ENCODE peak calls at places on chromosomes 5 and 9, in eight cellular contexts. One of them, this sample, is unnamed.
A peak's percentile ranks its signal among the peaks of the same experiment; 100 is the strongest.

GRCh38 chr5:168772466-168772961 is 193.3 kb upstream of the PANK3 start:
- DNase-seq in hepatocyte: no peak
- DNase-seq in SK-N-SH: peak; percentile 69
- DNase-seq in GM23338: peak; percentile 20
- DNase-seq in OCI-LY7: no peak
- DNase-seq in neural progenitor cell: no peak
- DNase-seq in GM23248: no peak
- DNase-seq in PC-3: no peak
- DNase-seq in this sample: no peak

GRCh38 chr9:91847576-91847975 is 102.5 kb downstream of the ROR2 start:
- DNase-seq in hepatocyte: peak; percentile 64
- DNase-seq in SK-N-SH: peak; percentile 44
- DNase-seq in GM23338: peak; percentile 29
- DNase-seq in OCI-LY7: no peak
- DNase-seq in neural progenitor cell: no peak
- DNase-seq in GM23248: peak; percentile 91
- DNase-seq in PC-3: no peak
- DNase-seq in this sample: no peak

GRCh38 chr5:123035320-123035949 is 1.1 kb downstream of the PPIC start:
- DNase-seq in hepatocyte: peak; percentile 77
- DNase-seq in SK-N-SH: peak; percentile 35
- DNase-seq in GM23338: peak; percentile 84
- DNase-seq in OCI-LY7: no peak
- DNase-seq in neural progenitor cell: peak; percentile 69
- DNase-seq in GM23248: peak; percentile 81
- DNase-seq in PC-3: peak; percentile 66
- DNase-seq in this sample: peak; percentile 52

GRCh38 chr9:35044071-35044470 is 28.4 kb downstream of the VCP start:
- DNase-seq in hepatocyte: no peak
- DNase-seq in SK-N-SH: no peak
- DNase-seq in GM23338: peak; percentile 64
- DNase-seq in OCI-LY7: no peak
- DNase-seq in neural progenitor cell: peak; percentile 14
- DNase-seq in GM23248: no peak
- DNase-seq in PC-3: no peak
- DNase-seq in this sample: no peak

GRCh38 chr9:21813575-21814473 is 11.4 kb downstream of the MTAP start:
- DNase-seq in hepatocyte: peak; percentile 91
- DNase-seq in SK-N-SH: peak; percentile 52
- DNase-seq in GM23338: peak; percentile 80
- DNase-seq in OCI-LY7: peak; percentile 85
- DNase-seq in neural progenitor cell: peak; percentile 78
- DNase-seq in GM23248: peak; percentile 87
- DNase-seq in PC-3: peak; percentile 85
- DNase-seq in this sample: peak; percentile 69

GRCh38 chr5:142295084-142295758 is 29.6 kb downstream of the SPRY4 start:
- DNase-seq in hepatocyte: no peak
- DNase-seq in SK-N-SH: no peak
- DNase-seq in GM23338: peak; percentile 62
- DNase-seq in OCI-LY7: no peak
- DNase-seq in neural progenitor cell: no peak
- DNase-seq in GM23248: no peak
- DNase-seq in PC-3: no peak
- DNase-seq in this sample: no peak

GRCh38 chr5:32827981-32828380 is 116.9 kb downstream of the NPR3 start:
- DNase-seq in hepatocyte: no peak
- DNase-seq in SK-N-SH: no peak
- DNase-seq in GM23338: no peak
- DNase-seq in OCI-LY7: no peak
- DNase-seq in neural progenitor cell: no peak
- DNase-seq in GM23248: peak; percentile 15
- DNase-seq in PC-3: no peak
- DNase-seq in this sample: no peak

GRCh38 chr5:38867071-38867790 is 21.4 kb downstream of the OSMR start:
- DNase-seq in hepatocyte: no peak
- DNase-seq in SK-N-SH: no peak
- DNase-seq in GM23338: no peak
- DNase-seq in OCI-LY7: no peak
- DNase-seq in neural progenitor cell: no peak
- DNase-seq in GM23248: peak; percentile 60
- DNase-seq in PC-3: no peak
- DNase-seq in this sample: no peak

GRCh38 chr5:8844847-8845246 is 701.0 kb downstream of the SEMA5A start:
- DNase-seq in hepatocyte: no peak
- DNase-seq in SK-N-SH: no peak
- DNase-seq in GM23338: no peak
- DNase-seq in OCI-LY7: no peak
- DNase-seq in neural progenitor cell: no peak
- DNase-seq in GM23248: peak; percentile 34
- DNase-seq in PC-3: no peak
- DNase-seq in this sample: no peak

GRCh38 chr5:7815757-7816534 is 35.0 kb downstream of the CFAP90 start:
- DNase-seq in hepatocyte: peak; percentile 88
- DNase-seq in SK-N-SH: peak; percentile 80
- DNase-seq in GM23338: peak; percentile 96
- DNase-seq in OCI-LY7: peak; percentile 30
- DNase-seq in neural progenitor cell: peak; percentile 92
- DNase-seq in GM23248: peak; percentile 81
- DNase-seq in PC-3: peak; percentile 83
- DNase-seq in this sample: peak; percentile 63

GRCh38 chr5:120614512-120614911 is 150.4 kb downstream of the PRR16 start:
- DNase-seq in hepatocyte: no peak
- DNase-seq in SK-N-SH: no peak
- DNase-seq in GM23338: no peak
- DNase-seq in OCI-LY7: no peak
- DNase-seq in neural progenitor cell: no peak
- DNase-seq in GM23248: peak; percentile 85
- DNase-seq in PC-3: no peak
- DNase-seq in this sample: no peak

GRCh38 chr9:99000480-99001395 is 57.0 kb downstream of the COL15A1 start:
- DNase-seq in hepatocyte: peak; percentile 77
- DNase-seq in SK-N-SH: peak; percentile 49
- DNase-seq in GM23338: peak; percentile 65
- DNase-seq in OCI-LY7: peak; percentile 75
- DNase-seq in neural progenitor cell: peak; percentile 63
- DNase-seq in GM23248: peak; percentile 82
- DNase-seq in PC-3: peak; percentile 68
- DNase-seq in this sample: peak; percentile 34

GRCh38 chr9:98158071-98158791 is 34.2 kb downstream of the CORO2A start:
- DNase-seq in hepatocyte: no peak
- DNase-seq in SK-N-SH: no peak
- DNase-seq in GM23338: no peak
- DNase-seq in OCI-LY7: no peak
- DNase-seq in neural progenitor cell: no peak
- DNase-seq in GM23248: no peak
- DNase-seq in PC-3: peak; percentile 84
- DNase-seq in this sample: no peak

GRCh38 chr9:124551472-124552339 is 44.5 kb upstream of the NR5A1 start:
- DNase-seq in hepatocyte: peak; percentile 72
- DNase-seq in SK-N-SH: peak; percentile 66
- DNase-seq in GM23338: peak; percentile 88
- DNase-seq in OCI-LY7: peak; percentile 33
- DNase-seq in neural progenitor cell: peak; percentile 79
- DNase-seq in GM23248: peak; percentile 79
- DNase-seq in PC-3: peak; percentile 64
- DNase-seq in this sample: peak; percentile 46

GRCh38 chr9:117535439-117535838 is 120.6 kb upstream of the ASTN2 start:
- DNase-seq in hepatocyte: peak; percentile 27
- DNase-seq in SK-N-SH: no peak
- DNase-seq in GM23338: peak; percentile 57
- DNase-seq in OCI-LY7: no peak
- DNase-seq in neural progenitor cell: peak; percentile 51
- DNase-seq in GM23248: no peak
- DNase-seq in PC-3: no peak
- DNase-seq in this sample: no peak

GRCh38 chr9:100284247-100284646 is 68.5 kb downstream of the TEX10 start:
- DNase-seq in hepatocyte: no peak
- DNase-seq in SK-N-SH: no peak
- DNase-seq in GM23338: no peak
- DNase-seq in OCI-LY7: no peak
- DNase-seq in neural progenitor cell: no peak
- DNase-seq in GM23248: no peak
- DNase-seq in PC-3: no peak
- DNase-seq in this sample: no peak

GRCh38 chr5:180318456-180319089 is 26.7 kb upstream of the MAPK9 start:
- DNase-seq in hepatocyte: no peak
- DNase-seq in SK-N-SH: no peak
- DNase-seq in GM23338: no peak
- DNase-seq in OCI-LY7: no peak
- DNase-seq in neural progenitor cell: no peak
- DNase-seq in GM23248: no peak
- DNase-seq in PC-3: no peak
- DNase-seq in this sample: no peak

GRCh38 chr5:180314106-180314505 is 22.2 kb upstream of the MAPK9 start:
- DNase-seq in hepatocyte: no peak
- DNase-seq in SK-N-SH: no peak
- DNase-seq in GM23338: peak; percentile 82
- DNase-seq in OCI-LY7: no peak
- DNase-seq in neural progenitor cell: no peak
- DNase-seq in GM23248: no peak
- DNase-seq in PC-3: no peak
- DNase-seq in this sample: no peak

GRCh38 chr5:180316586-180316985 is 24.7 kb upstream of the MAPK9 start:
- DNase-seq in hepatocyte: no peak
- DNase-seq in SK-N-SH: no peak
- DNase-seq in GM23338: no peak
- DNase-seq in OCI-LY7: no peak
- DNase-seq in neural progenitor cell: no peak
- DNase-seq in GM23248: no peak
- DNase-seq in PC-3: no peak
- DNase-seq in this sample: no peak

GRCh38 chr5:180315762-180316212 is 23.9 kb upstream of the MAPK9 start:
- DNase-seq in hepatocyte: peak; percentile 58
- DNase-seq in SK-N-SH: peak; percentile 85
- DNase-seq in GM23338: peak; percentile 73
- DNase-seq in OCI-LY7: peak; percentile 54
- DNase-seq in neural progenitor cell: peak; percentile 56
- DNase-seq in GM23248: peak; percentile 64
- DNase-seq in PC-3: peak; percentile 66
- DNase-seq in this sample: peak; percentile 19

DNA sequence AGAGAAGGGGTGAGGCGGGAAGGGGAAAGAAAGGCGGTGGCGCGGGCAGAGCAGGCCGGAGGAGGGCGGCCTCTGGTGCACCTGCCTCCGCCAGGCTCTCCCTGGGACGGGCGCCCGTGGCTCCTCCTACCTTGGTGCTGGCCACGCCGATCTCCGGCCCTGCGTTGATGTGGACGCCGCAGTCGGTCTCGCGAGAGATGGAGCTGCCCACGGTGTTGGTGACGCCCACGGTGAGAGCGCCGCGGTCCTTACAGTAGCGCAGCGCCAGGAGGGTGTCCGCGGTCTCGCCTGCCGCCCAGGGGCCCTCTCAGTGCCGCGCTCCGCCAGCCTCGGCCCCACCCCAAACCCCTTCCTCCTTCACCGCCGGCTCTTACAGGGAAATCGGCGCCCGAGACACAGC is 21.8 kb upstream of the MAPK9 start:
- DNase-seq in hepatocyte: no peak
- DNase-seq in SK-N-SH: peak; percentile 91
- DNase-seq in GM23338: peak; percentile 71
- DNase-seq in OCI-LY7: no peak
- DNase-seq in neural progenitor cell: no peak
- DNase-seq in GM23248: no peak
- DNase-seq in PC-3: peak; percentile 90
- DNase-seq in this sample: no peak
- TF ChIP-seq EZH2phosphoT487 in hepatocyte: no peak
- TF ChIP-seq EZH2phosphoT487 in SK-N-SH: no peak
- TF ChIP-seq EZH2phosphoT487 in GM23338: no peak
- TF ChIP-seq EZH2phosphoT487 in OCI-LY7: no peak
- TF ChIP-seq EZH2phosphoT487 in neural progenitor cell: no peak
- TF ChIP-seq EZH2phosphoT487 in GM23248: no peak
- TF ChIP-seq EZH2phosphoT487 in PC-3: no peak
- TF ChIP-seq EZH2phosphoT487 in this sample: no peak

GRCh38 chr9:136804509-136805206 is 3.1 kb upstream of the RABL6 start:
- DNase-seq in hepatocyte: peak; percentile 5
- DNase-seq in SK-N-SH: no peak
- DNase-seq in GM23338: no peak
- DNase-seq in OCI-LY7: no peak
- DNase-seq in neural progenitor cell: no peak
- DNase-seq in GM23248: no peak
- DNase-seq in PC-3: no peak
- DNase-seq in this sample: no peak
- H2AFZ ChIP-seq in hepatocyte: no peak overlapping the region
- H2AFZ ChIP-seq in SK-N-SH: no peak overlapping the region
- H2AFZ ChIP-seq in GM23338: no peak overlapping the region
- H2AFZ ChIP-seq in OCI-LY7: no peak overlapping the region
- H2AFZ ChIP-seq in neural progenitor cell: no peak overlapping the region
- H2AFZ ChIP-seq in GM23248: no peak overlapping the region
- H2AFZ ChIP-seq in PC-3: no peak overlapping the region
- H2AFZ ChIP-seq in this sample: no peak overlapping the region

GRCh38 chr5:1642221-1642620 is 118.5 kb upstream of the LPCAT1 start:
- DNase-seq in hepatocyte: no peak
- DNase-seq in SK-N-SH: no peak
- DNase-seq in GM23338: no peak
- DNase-seq in OCI-LY7: no peak
- DNase-seq in neural progenitor cell: no peak
- DNase-seq in GM23248: no peak
- DNase-seq in PC-3: no peak
- DNase-seq in this sample: no peak

GRCh38 chr5:1644810-1645571 is 121.2 kb upstream of the LPCAT1 start:
- DNase-seq in hepatocyte: peak; percentile 93
- DNase-seq in SK-N-SH: peak; percentile 91
- DNase-seq in GM23338: peak; percentile 95
- DNase-seq in OCI-LY7: peak; percentile 86
- DNase-seq in neural progenitor cell: peak; percentile 94
- DNase-seq in GM23248: peak; percentile 91
- DNase-seq in PC-3: peak; percentile 92
- DNase-seq in this sample: peak; percentile 71

GRCh38 chr5:1641560-1642166 is 117.9 kb upstream of the LPCAT1 start:
- DNase-seq in hepatocyte: peak; percentile 90
- DNase-seq in SK-N-SH: peak; percentile 82
- DNase-seq in GM23338: peak; percentile 96
- DNase-seq in OCI-LY7: peak; percentile 90
- DNase-seq in neural progenitor cell: peak; percentile 91
- DNase-seq in GM23248: peak; percentile 96
- DNase-seq in PC-3: peak; percentile 91
- DNase-seq in this sample: peak; percentile 83

GRCh38 chr5:1642621-1643061 is 118.9 kb upstream of the LPCAT1 start:
- DNase-seq in hepatocyte: no peak
- DNase-seq in SK-N-SH: no peak
- DNase-seq in GM23338: no peak
- DNase-seq in OCI-LY7: no peak
- DNase-seq in neural progenitor cell: peak; percentile 1
- DNase-seq in GM23248: no peak
- DNase-seq in PC-3: no peak
- DNase-seq in this sample: no peak

GRCh38 chr5:1643651-1644392 is 120.1 kb upstream of the LPCAT1 start:
- DNase-seq in hepatocyte: no peak
- DNase-seq in SK-N-SH: peak; percentile 23
- DNase-seq in GM23338: peak; percentile 48
- DNase-seq in OCI-LY7: no peak
- DNase-seq in neural progenitor cell: peak; percentile 2
- DNase-seq in GM23248: peak; percentile 37
- DNase-seq in PC-3: peak; percentile 42
- DNase-seq in this sample: no peak
- TF ChIP-seq EZH2phosphoT487 in hepatocyte: no peak
- TF ChIP-seq EZH2phosphoT487 in SK-N-SH: no peak
- TF ChIP-seq EZH2phosphoT487 in GM23338: no peak
- TF ChIP-seq EZH2phosphoT487 in OCI-LY7: no peak
- TF ChIP-seq EZH2phosphoT487 in neural progenitor cell: no peak
- TF ChIP-seq EZH2phosphoT487 in GM23248: peak; percentile 64
- TF ChIP-seq EZH2phosphoT487 in PC-3: no peak
- TF ChIP-seq EZH2phosphoT487 in this sample: no peak

GRCh38 chr5:1190915-1191314 is 10.5 kb upstream of the SLC6A19 start:
- DNase-seq in hepatocyte: no peak
- DNase-seq in SK-N-SH: no peak
- DNase-seq in GM23338: no peak
- DNase-seq in OCI-LY7: peak; percentile 41
- DNase-seq in neural progenitor cell: no peak
- DNase-seq in GM23248: no peak
- DNase-seq in PC-3: no peak
- DNase-seq in this sample: no peak
- H2AFZ ChIP-seq in hepatocyte: no peak overlapping the region
- H2AFZ ChIP-seq in SK-N-SH: no peak overlapping the region
- H2AFZ ChIP-seq in GM23338: no peak overlapping the region
- H2AFZ ChIP-seq in OCI-LY7: peak overlapping the region; percentile 37
- H2AFZ ChIP-seq in neural progenitor cell: peak overlapping the region; percentile 57
- H2AFZ ChIP-seq in GM23248: no peak overlapping the region
- H2AFZ ChIP-seq in PC-3: no peak overlapping the region
- H2AFZ ChIP-seq in this sample: no peak overlapping the region